ENCODE peak calls at places on chromosomes 11 and 22, in six cellular contexts. G is EH; C is NCI-H510A treated with DMSO at 0.1 percent for 48 hours; U is left ventricle myocardium inferior; M is activated effector memory CD4-positive, alpha-beta T cell treated with Interleukin-2 at 50 U/mL for 16 hours; K is stimulated activated naive B cell treated with anti-CD40 and anti-IgM and Interleukin-4, amounts not matched to agents 10 μg/mL and 1 μg/mL and 100 μg/mL, for 72 hours. Z is an unnamed sample.

GRCh38 chr11:35276396-35276795 is 137.4 kb downstream of the CD44 start:
- DNase-seq in G (no peak), C (no peak), U (no peak), M (peak), K (no peak), Z (no peak)

GRCh38 chr11:1564535-1565172 is 7.4 kb downstream of the DUSP8 start:
- DNase-seq in G (peak), C (peak), U (peak), M (no peak), K (no peak), Z (peak)

GRCh38 chr11:110091995-110092576 is 1.1 kb upstream of the ZC3H12C start:
- DNase-seq in G (peak), C (peak), U (no peak), M (no peak), K (no peak), Z (peak)

GRCh38 chr22:20090730-20091240 is 10.7 kb downstream of the DGCR8 start:
- DNase-seq in G (no peak), C (no peak), U (no peak), M (no peak), K (no peak), Z (no peak)

GRCh38 chr22:18083406-18083805 is 5.6 kb downstream of the PEX26 start:
- DNase-seq in G (no peak), C (no peak), U (no peak), M (no peak), K (no peak), Z (no peak)

GRCh38 chr22:43092085-43092484 is 2.9 kb upstream of the TTLL1 start:
- DNase-seq in G (no peak), C (no peak), U (no peak), M (no peak), K (no peak), Z (no peak)

GRCh38 chr11:17597770-17598169 is 50.7 kb downstream of the OTOG start:
- DNase-seq in G (no peak), C (no peak), U (no peak), M (no peak), K (no peak), Z (no peak)

GRCh38 chr22:32555546-32555945 is 80.9 kb downstream of the FBXO7 start:
- DNase-seq in G (peak), C (no peak), U (no peak), M (no peak), K (no peak), Z (no peak)

GRCh38 chr22:24807284-24807950 is 1.4 kb downstream of the SGSM1 start:
- DNase-seq in G (no peak), C (no peak), U (peak), M (no peak), K (no peak), Z (no peak)

GRCh38 chr22:24599514-24599913 is 3.5 kb upstream of the GGT1 start:
- DNase-seq in G (no peak), C (no peak), U (no peak), M (no peak), K (no peak), Z (no peak)

GRCh38 chr11:122451911-122452310 is 203.6 kb upstream of the UBASH3B start:
- DNase-seq in G (no peak), C (no peak), U (no peak), M (no peak), K (no peak), Z (no peak)

GRCh38 chr22:42439821-42440674 is 7.8 kb upstream of the NFAM1 start:
- DNase-seq in G (peak), C (no peak), U (no peak), M (no peak), K (peak), Z (peak)

GRCh38 chr11:125272092-125272491 is 107.5 kb downstream of the PKNOX2 start:
- DNase-seq in G (peak), C (no peak), U (no peak), M (no peak), K (no peak), Z (no peak)

GRCh38 chr11:58647866-58648265 is 25.4 kb downstream of the CNTF start:
- DNase-seq in G (no peak), C (no peak), U (no peak), M (no peak), K (no peak), Z (no peak)

GRCh38 chr22:18110194-18110943 is at the start of gene TUBA8:
- DNase-seq in G (peak), C (peak), U (peak), M (no peak), K (no peak), Z (peak)

GRCh38 chr11:65425105-65425970 is 2.7 kb downstream of the NEAT1 start:
- DNase-seq in G (peak), C (no peak), U (peak), M (peak), K (peak), Z (peak)

GRCh38 chr22:31342389-31343125 is 3.6 kb downstream of the PATZ1 start:
- DNase-seq in G (no peak), C (no peak), U (no peak), M (no peak), K (no peak), Z (peak)

GRCh38 chr11:68584097-68584496 is 100.2 kb upstream of the GAL start:
- DNase-seq in G (peak), C (peak), U (peak), M (peak), K (peak), Z (peak)

GRCh38 chr22:31090217-31091085 is 9.3 kb downstream of the SMTN start:
- DNase-seq in G (peak), C (no peak), U (no peak), M (no peak), K (no peak), Z (no peak)

GRCh38 chr11:113553905-113554304 is 78.7 kb upstream of the DRD2 start:
- DNase-seq in G (no peak), C (no peak), U (no peak), M (no peak), K (no peak), Z (no peak)

GRCh38 chr11:108985611-108986279 is 320.9 kb downstream of the DDX10 start:
- DNase-seq in G (peak), C (no peak), U (no peak), M (no peak), K (no peak), Z (no peak)

Z was measured in ELF-1.